ENCODE peak calls at places on chromosomes 11 and 22, in six cellular contexts. K, A, X, Y, Q and I are unnamed samples.

GRCh38 chr22:28799834-28800307 is 498 bp downstream of the XBP1 start:
- DNase-seq in K (peak; percentile 71), A (no peak), X (no peak), Y (peak; percentile 68), Q (no peak), I (peak; percentile 51)

GRCh38 chr11:111814567-111814966 is 48.4 kb upstream of the PPP2R1B start:
- DNase-seq in K (no peak), A (no peak), X (no peak), Y (no peak), Q (no peak), I (no peak)

GRCh38 chr11:64007160-64007628 is 21.0 kb downstream of the OTUB1 start:
- DNase-seq in K (peak; percentile 76), A (no peak), X (no peak), Y (peak; percentile 54), Q (no peak), I (no peak)

GRCh38 chr11:11968511-11969280 is 39.7 kb downstream of the DKK3 start:
- DNase-seq in K (no peak), A (no peak), X (no peak), Y (no peak), Q (no peak), I (no peak)

GRCh38 chr11:1049431-1049891 is 12.9 kb upstream of the MUC6 start:
- DNase-seq in K (no peak), A (no peak), X (no peak), Y (no peak), Q (peak; percentile 12), I (peak; percentile 27)

GRCh38 chr11:126585388-126586302 is 230.2 kb downstream of the ST3GAL4 start:
- DNase-seq in K (peak; percentile 96), A (no peak), X (no peak), Y (peak; percentile 48), Q (no peak), I (peak; percentile 88)

GRCh38 chr11:127843483-127844396 is 743.6 kb downstream of the ETS1 start:
- DNase-seq in K (peak; percentile 76), A (peak; percentile 1), X (peak; percentile 13), Y (peak; percentile 90), Q (peak; percentile 77), I (peak; percentile 80)

GRCh38 chr22:43174941-43175531 is 11.9 kb downstream of the TTLL12 start:
- DNase-seq in K (no peak), A (no peak), X (no peak), Y (no peak), Q (no peak), I (no peak)

GRCh38 chr11:129324533-129325175 is 51.0 kb upstream of the BARX2 start:
- DNase-seq in K (peak; percentile 3), A (no peak), X (no peak), Y (no peak), Q (no peak), I (no peak)

GRCh38 chr11:45919806-45920530 is 2.3 kb upstream of the PEX16 start:
- DNase-seq in K (no peak), A (no peak), X (no peak), Y (no peak), Q (peak; percentile 24), I (peak; percentile 52)

GRCh38 chr11:117837791-117838190 is 13.2 kb upstream of the FXYD2 start:
- DNase-seq in K (no peak), A (no peak), X (no peak), Y (no peak), Q (no peak), I (no peak)

GRCh38 chr11:20022363-20023081 is 137.8 kb downstream of the DBX1 start:
- DNase-seq in K (no peak), A (no peak), X (no peak), Y (peak; percentile 64), Q (no peak), I (no peak)

GRCh38 chr11:34427171-34427805 is 11.4 kb upstream of the CAT start:
- DNase-seq in K (peak; percentile 88), A (no peak), X (no peak), Y (no peak), Q (no peak), I (no peak)

GRCh38 chr22:26563022-26563421 is 26.9 kb downstream of the TPST2 start:
- DNase-seq in K (no peak), A (no peak), X (no peak), Y (no peak), Q (no peak), I (no peak)

GRCh38 chr11:82794490-82794889 is 60.8 kb upstream of the FAM181B start:
- DNase-seq in K (peak; percentile 3), A (no peak), X (no peak), Y (no peak), Q (no peak), I (no peak)

GRCh38 chr11:73982595-73982989 is at the start of gene UCP2:
- DNase-seq in K (peak; percentile 88), A (peak; percentile 88), X (peak; percentile 87), Y (peak; percentile 86), Q (peak; percentile 63), I (peak; percentile 88)

GRCh38 chr22:49550766-49551362 is 276.8 kb downstream of the BRD1 start:
- DNase-seq in K (no peak), A (no peak), X (no peak), Y (no peak), Q (peak; percentile 12), I (no peak)

GRCh38 chr11:31236052-31236652 is 133.4 kb downstream of the DCDC1 start:
- DNase-seq in K (peak; percentile 37), A (no peak), X (no peak), Y (no peak), Q (no peak), I (no peak)

GRCh38 chr22:46851311-46851710 is 88.9 kb downstream of the TBC1D22A start:
- DNase-seq in K (no peak), A (no peak), X (no peak), Y (no peak), Q (no peak), I (no peak)

GRCh38 chr22:29129644-29130201 is 56.9 kb downstream of the KREMEN1 start:
- DNase-seq in K (no peak), A (no peak), X (no peak), Y (no peak), Q (no peak), I (no peak)

GRCh38 chr11:44978279-44978960 is 27.7 kb upstream of the TP53I11 start:
- DNase-seq in K (no peak), A (no peak), X (no peak), Y (no peak), Q (no peak), I (no peak)

GRCh38 chr11:8206251-8207079 is 37.6 kb upstream of the RIC3 start:
- DNase-seq in K (no peak), A (peak; percentile 69), X (peak; percentile 71), Y (no peak), Q (peak; percentile 51), I (peak; percentile 43)

GRCh38 chr22:29762263-29762662 is 4.5 kb downstream of the ZMAT5 start:
- DNase-seq in K (no peak), A (no peak), X (no peak), Y (no peak), Q (no peak), I (no peak)

GRCh38 chr11:112345708-112346107 is 85.0 kb upstream of the PLET1 start:
- DNase-seq in K (no peak), A (no peak), X (no peak), Y (no peak), Q (no peak), I (no peak)

GRCh38 chr11:68889948-68890446 is 13.6 kb downstream of the MRPL21 start:
- DNase-seq in K (peak; percentile 52), A (no peak), X (no peak), Y (peak; percentile 42), Q (no peak), I (no peak)

GRCh38 chr11:117872420-117872961 is 4.0 kb downstream of the FXYD6 start:
- DNase-seq in K (no peak), A (no peak), X (no peak), Y (no peak), Q (no peak), I (no peak)

GRCh38 chr11:11836676-11837231 is 5.0 kb upstream of the USP47 start:
- DNase-seq in K (no peak), A (no peak), X (no peak), Y (no peak), Q (no peak), I (no peak)

GRCh38 chr11:47152953-47153950 is 23.4 kb downstream of the ARFGAP2 start:
- DNase-seq in K (peak; percentile 78), A (peak; percentile 75), X (peak; percentile 65), Y (peak; percentile 87), Q (peak; percentile 81), I (peak; percentile 87)